ENCODE peak calls at places on chromosomes 13 and 19, in four cellular contexts. X, H, Q and C are unnamed samples.

GRCh38 chr13:71148391-71148790 is 718.6 kb downstream of the DACH1 start:
- DNase-seq in X (no peak), H (no peak), Q (no peak), C (no peak)

GRCh38 chr13:99124046-99124400 is 76.6 kb upstream of the UBAC2 start:
- DNase-seq in X (no peak), H (no peak), Q (no peak), C (no peak)

GRCh38 chr13:53105881-53106280 is 77.3 kb downstream of the OLFM4 start:
- DNase-seq in X (no peak), H (no peak), Q (no peak), C (no peak)

GRCh38 chr19:511101-511841 is 4.0 kb downstream of the TPGS1 start:
- DNase-seq in X (peak; percentile 83), H (no peak), Q (no peak), C (no peak)

GRCh38 chr19:8206147-8207087 is 2.8 kb upstream of the CERS4 start:
- DNase-seq in X (no peak), H (no peak), Q (no peak), C (no peak)

GRCh38 chr13:29551214-29551613 is 44.3 kb downstream of the SLC7A1 start:
- DNase-seq in X (no peak), H (no peak), Q (no peak), C (no peak)

GRCh38 chr13:98267080-98267912 is 90.2 kb upstream of the RNF113B start:
- DNase-seq in X (no peak), H (no peak), Q (peak; percentile 94), C (no peak)

GRCh38 chr13:39253774-39254173 is 215.5 kb downstream of the NHLRC3 start:
- DNase-seq in X (no peak), H (no peak), Q (no peak), C (no peak)

GRCh38 chr13:95133498-95133897 is 167.8 kb downstream of the ABCC4 start:
- DNase-seq in X (no peak), H (no peak), Q (no peak), C (no peak)

GRCh38 chr13:43877788-43878187 is 1.8 kb downstream of the CCDC122 start:
- DNase-seq in X (no peak), H (no peak), Q (no peak), C (no peak)

GRCh38 chr13:41232715-41233114 is 30.7 kb downstream of the MTRF1 start:
- DNase-seq in X (no peak), H (no peak), Q (no peak), C (no peak)

GRCh38 chr19:44356383-44357111 is at the start of gene ZNF112:
- DNase-seq in X (peak; percentile 90), H (peak; percentile 43), Q (peak; percentile 94), C (peak; percentile 69)

GRCh38 chr13:96551540-96551939 is 442.7 kb downstream of the OXGR1 start:
- DNase-seq in X (no peak), H (no peak), Q (no peak), C (no peak)

GRCh38 chr13:29597701-29598100 is 2.2 kb upstream of the SLC7A1 start:
- DNase-seq in X (no peak), H (no peak), Q (no peak), C (no peak)

GRCh38 chr13:49858183-49858856 is 65.8 kb upstream of the KPNA3 start:
- DNase-seq in X (no peak), H (no peak), Q (peak; percentile 95), C (peak; percentile 42)

DNA sequence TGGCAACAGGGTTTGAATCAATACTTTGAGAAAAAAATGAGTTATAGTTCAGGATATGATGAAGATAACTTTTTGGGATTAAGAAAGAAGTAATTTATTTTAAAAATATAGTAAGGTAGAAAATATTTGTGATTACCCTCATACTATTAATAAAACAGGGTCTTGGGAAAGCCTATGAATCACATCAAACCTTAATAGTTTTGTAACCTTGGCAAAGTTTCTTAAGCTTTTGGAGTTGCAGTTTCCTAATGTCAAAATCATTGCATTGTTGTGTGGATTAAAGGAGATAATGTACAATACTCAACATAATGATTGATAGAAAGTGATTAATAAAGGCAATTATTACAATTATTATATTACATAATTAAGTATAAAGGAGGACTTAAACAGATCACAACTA is 149.0 kb downstream of the LMO7 start:
- DNase-seq in X (no peak), H (no peak), Q (no peak), C (no peak)
- TF ChIP-seq TCF7L2 in X (no peak), H (no peak), Q (no peak), C (no peak)

GRCh38 chr19:29712744-29713516 is 2.1 kb downstream of the C19orf12 start:
- DNase-seq in X (no peak), H (no peak), Q (no peak), C (no peak)
- H3K4me3 ChIP-seq in X (no peak overlapping the region), H (no peak overlapping the region), Q (no peak overlapping the region), C (no peak overlapping the region)

DNA sequence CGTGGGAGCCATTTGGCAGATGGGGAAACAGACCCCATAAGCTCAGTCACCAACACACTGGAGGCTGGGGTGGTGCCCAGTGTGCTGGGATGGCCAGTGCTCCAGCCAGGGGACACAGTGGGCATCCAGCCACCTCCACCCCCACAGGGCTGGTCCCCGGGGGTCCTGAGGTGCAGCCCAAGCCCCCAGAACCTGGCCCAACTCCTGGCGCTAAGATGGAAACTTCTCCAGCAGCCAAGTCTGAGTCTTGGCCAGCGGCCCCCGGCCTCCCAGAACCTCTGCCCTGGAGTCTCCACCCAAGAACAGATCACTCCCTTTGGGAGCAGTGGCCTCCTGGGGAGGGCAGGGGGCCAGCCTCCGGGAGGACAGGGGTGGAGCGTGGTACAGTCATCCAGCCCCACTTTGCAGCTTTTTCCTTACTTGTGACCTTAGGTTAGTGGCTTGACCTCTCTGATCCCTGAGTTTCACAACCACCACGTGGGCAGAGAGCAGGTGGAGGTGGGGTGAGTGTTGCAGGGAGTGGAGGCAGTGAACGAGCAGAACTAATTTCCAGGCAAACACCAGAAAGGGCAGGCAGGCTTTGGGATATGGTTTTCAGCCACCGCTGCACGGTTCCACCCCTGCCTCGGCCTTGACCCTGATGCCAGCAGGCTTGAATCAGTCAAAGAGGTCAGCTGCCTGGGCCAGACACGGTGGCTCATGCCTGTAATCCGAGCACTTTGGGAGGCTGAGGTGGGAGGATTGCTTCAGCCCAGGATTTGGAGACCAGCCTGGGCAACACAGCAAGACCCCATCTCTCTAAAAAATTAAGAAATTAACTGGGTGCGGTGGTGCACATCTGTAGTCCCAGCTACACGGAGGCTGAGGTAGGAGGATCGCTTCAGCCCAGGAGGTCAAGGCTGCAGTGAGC is 4.3 kb upstream of the NRTN start:
- DNase-seq in X (no peak), H (no peak), Q (peak; percentile 58), C (no peak)
- TF ChIP-seq REST in X (no peak), H (no peak), Q (no peak), C (no peak)

DNA sequence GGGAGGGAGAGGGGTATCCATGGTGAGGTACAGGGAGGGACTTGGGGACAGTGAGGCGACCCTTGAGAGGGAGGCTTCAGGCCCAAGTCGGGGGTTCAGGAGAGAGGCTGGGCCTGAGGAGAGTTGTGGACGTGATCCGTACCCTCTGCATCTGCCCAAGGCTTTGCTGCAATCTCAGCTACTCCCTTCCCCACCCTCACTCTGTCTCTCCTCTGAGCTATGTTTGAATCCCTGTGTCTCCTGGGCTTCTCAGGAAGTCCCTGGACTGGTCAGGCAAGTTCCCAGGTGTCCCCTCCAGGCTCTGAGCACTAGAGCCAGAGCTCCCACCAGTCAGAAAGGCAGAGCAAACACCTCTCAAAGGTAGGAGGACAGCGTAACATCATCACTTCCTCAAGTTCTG is 1.8 kb downstream of the LIN37 start:
- DNase-seq in X (no peak), H (no peak), Q (no peak), C (no peak)
- TF ChIP-seq TCF7L2 in X (no peak), H (no peak), Q (no peak), C (no peak)

DNA sequence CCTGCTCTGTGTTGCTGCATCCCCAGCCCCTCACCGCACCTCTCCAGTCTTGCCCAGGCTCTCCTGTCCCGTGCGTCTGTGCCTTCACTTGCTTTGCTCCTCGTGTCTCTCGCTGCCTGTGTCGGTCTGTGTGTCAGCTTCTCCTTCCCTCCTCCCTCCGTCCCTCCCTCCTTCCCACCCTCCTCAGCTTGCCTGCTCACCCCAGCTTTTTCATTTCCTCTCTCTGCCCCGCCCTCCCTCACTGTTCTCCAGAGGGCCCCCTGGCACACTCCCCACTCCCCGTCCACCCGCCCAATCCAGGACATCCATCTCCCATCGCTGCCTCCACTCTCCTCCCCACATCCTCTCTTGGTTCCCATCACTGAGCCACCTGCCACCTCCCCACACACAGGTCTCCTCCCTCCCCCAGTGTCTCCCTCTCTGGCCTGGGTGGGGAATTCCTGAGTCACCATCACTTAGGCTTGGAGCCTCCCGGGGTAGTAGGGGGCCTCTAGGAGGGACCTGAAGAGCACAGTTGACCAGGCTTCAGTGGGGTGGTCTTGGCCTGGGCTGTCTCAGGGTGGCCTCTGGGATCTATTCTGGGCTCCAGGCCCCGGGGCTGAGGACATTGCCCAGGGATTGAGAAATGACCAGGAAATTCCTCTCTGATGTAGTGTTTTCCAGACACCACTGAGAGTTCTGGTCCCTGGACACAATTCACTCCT is at the start of gene PTGIR:
- DNase-seq in X (no peak), H (peak; percentile 67), Q (no peak), C (no peak)
- H3K4me3 ChIP-seq in X (no peak within 1 kb of the TSS), H (no peak within 1 kb of the TSS), Q (peak within 1 kb of the TSS; percentile 20), C (no peak within 1 kb of the TSS)

DNA sequence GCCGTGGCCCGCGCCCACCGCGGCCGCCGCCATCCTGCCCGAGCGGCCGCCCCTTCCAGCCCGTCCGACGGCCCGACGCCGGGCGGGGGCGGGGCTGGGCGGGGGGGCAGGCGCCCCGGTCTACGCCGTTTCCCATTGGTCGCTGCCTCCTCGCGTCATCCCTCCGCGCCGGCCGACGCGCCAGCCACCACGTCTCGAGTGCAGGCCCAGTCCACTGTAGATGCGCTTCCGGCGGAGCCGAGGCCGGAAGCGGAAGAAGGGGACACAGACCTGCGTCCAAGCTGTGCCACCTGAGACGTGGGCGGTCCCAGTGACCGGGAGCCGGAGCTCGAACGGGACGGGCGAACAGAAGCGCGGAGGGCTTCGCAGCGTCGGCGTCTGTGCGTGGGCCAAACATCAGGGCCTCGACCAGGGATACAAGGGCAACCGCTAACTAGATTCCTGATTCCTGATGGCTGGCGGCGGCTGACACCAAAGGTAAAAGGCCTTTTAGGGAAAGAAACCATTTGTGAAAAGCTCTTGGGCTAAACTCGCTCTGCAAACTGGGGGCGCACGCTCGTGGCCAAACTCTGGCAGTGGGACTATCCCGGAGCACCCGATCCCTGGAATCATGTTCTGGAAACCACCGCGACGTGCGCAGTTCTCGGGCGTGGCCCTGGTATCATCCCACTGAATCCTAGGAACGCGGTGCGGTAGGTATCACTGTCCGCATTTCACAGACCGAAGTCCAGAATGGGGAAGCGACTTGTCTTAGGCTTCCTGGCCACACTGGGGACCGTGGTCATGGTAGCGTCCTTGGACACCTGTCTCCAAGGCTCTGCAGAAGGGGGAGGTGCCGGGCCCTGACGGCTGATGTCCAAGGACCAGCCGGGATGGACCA is at the start of gene SLC35E1:
- DNase-seq in X (peak; percentile 96), H (peak; percentile 99), Q (peak; percentile 96), C (peak; percentile 61)
- TF ChIP-seq REST in X (no peak), H (no peak), Q (peak; percentile 45), C (peak; percentile 69)

GRCh38 chr13:35554972-35555623 is 78.6 kb upstream of the MAB21L1 start:
- DNase-seq in X (no peak), H (no peak), Q (no peak), C (no peak)
- TF ChIP-seq TCF7L2 in X (no peak), H (no peak), Q (no peak), C (no peak)

GRCh38 chr13:34913040-34913439 is 29.0 kb upstream of the NBEA start:
- DNase-seq in X (no peak), H (no peak), Q (no peak), C (no peak)

GRCh38 chr13:34911159-34911558 is 30.9 kb upstream of the NBEA start:
- DNase-seq in X (no peak), H (no peak), Q (no peak), C (no peak)

DNA sequence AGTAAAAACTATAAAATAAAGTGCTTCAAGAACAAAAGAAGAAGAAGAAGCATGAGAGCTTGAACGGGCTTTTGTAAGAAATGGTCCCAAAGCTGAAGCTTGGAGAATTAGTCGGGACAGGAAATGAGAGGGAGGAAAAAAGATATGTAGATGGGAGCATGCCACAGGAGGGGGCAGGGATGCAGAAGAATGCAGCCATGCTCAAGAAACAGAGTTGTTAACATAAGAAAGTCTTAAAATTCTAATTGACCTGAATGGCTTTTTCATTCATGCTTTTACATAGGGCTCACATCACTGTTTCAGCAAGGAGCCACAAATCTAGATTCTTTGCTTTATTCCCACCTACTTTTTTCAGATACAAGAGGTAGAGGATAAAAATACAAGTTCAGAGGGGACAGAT is 27.7 kb upstream of the NBEA start:
- DNase-seq in X (no peak), H (no peak), Q (no peak), C (no peak)
- H3K4me3 ChIP-seq in X (no peak overlapping the region), H (no peak overlapping the region), Q (no peak overlapping the region), C (no peak overlapping the region)